ENCODE peak calls at places on chromosomes 4 and X, in six cellular contexts. L, K, A, H, T and Y are unnamed samples.

GRCh38 chrX:107571296-107571998 is 56.9 kb upstream of the PRPS1 start:
- DNase-seq in L (no peak), K (peak), A (no peak), H (no peak), T (no peak), Y (peak)

GRCh38 chr4:172982151-172982590 is 186.4 kb upstream of the GALNT7 start:
- DNase-seq in L (no peak), K (peak), A (no peak), H (no peak), T (no peak), Y (peak)

GRCh38 chr4:156496797-156497196 is 474.8 kb downstream of the PDGFC start:
- DNase-seq in L (no peak), K (peak), A (no peak), H (no peak), T (no peak), Y (no peak)

GRCh38 chr4:77481856-77482255 is 123.8 kb upstream of the CXCL13 start:
- DNase-seq in L (no peak), K (no peak), A (no peak), H (no peak), T (no peak), Y (peak)

GRCh38 chr4:168612435-168613139 is 115.7 kb downstream of the PALLD start:
- DNase-seq in L (no peak), K (peak), A (no peak), H (no peak), T (no peak), Y (peak)

GRCh38 chr4:169117591-169118081 is 107.6 kb upstream of the CBR4 start:
- DNase-seq in L (no peak), K (peak), A (no peak), H (no peak), T (no peak), Y (peak)

GRCh38 chr4:41119867-41120295 is 94.5 kb downstream of the APBB2 start:
- DNase-seq in L (no peak), K (no peak), A (no peak), H (no peak), T (no peak), Y (no peak)

GRCh38 chr4:101960431-101960830 is 169.9 kb downstream of the BANK1 start:
- DNase-seq in L (no peak), K (no peak), A (no peak), H (no peak), T (no peak), Y (no peak)

GRCh38 chr4:25012671-25013070 is 18.1 kb downstream of the LGI2 start:
- DNase-seq in L (no peak), K (no peak), A (no peak), H (no peak), T (no peak), Y (no peak)

GRCh38 chr4:14929669-14930068 is 72.6 kb upstream of the CPEB2 start:
- DNase-seq in L (no peak), K (no peak), A (no peak), H (no peak), T (no peak), Y (no peak)

GRCh38 chrX:117985241-117985640 is 131.4 kb downstream of the KLHL13 start:
- DNase-seq in L (no peak), K (no peak), A (no peak), H (no peak), T (no peak), Y (no peak)

GRCh38 chr4:171851295-171851694 is 38.1 kb downstream of the GALNTL6 start:
- DNase-seq in L (no peak), K (no peak), A (no peak), H (no peak), T (no peak), Y (no peak)

GRCh38 chrX:103330601-103331397 is 760 bp downstream of the TCEAL7 start:
- DNase-seq in L (peak), K (peak), A (no peak), H (no peak), T (no peak), Y (peak)

GRCh38 chrX:3280706-3281105 is 65.7 kb downstream of the MXRA5 start:
- DNase-seq in L (no peak), K (no peak), A (no peak), H (no peak), T (no peak), Y (no peak)

GRCh38 chr4:157121396-157121795 is 45.4 kb downstream of the GLRB start:
- DNase-seq in L (no peak), K (no peak), A (no peak), H (no peak), T (no peak), Y (no peak)

GRCh38 chr4:109969909-109970308 is 57.2 kb downstream of the EGF start:
- DNase-seq in L (no peak), K (no peak), A (no peak), H (no peak), T (no peak), Y (no peak)

GRCh38 chr4:105605493-105605892 is 53.1 kb downstream of the ARHGEF38 start:
- DNase-seq in L (no peak), K (peak), A (no peak), H (no peak), T (no peak), Y (peak)

GRCh38 chrX:150489359-150490015 is 78.9 kb upstream of the MTM1 start:
- DNase-seq in L (no peak), K (peak), A (no peak), H (no peak), T (no peak), Y (no peak)

DNA sequence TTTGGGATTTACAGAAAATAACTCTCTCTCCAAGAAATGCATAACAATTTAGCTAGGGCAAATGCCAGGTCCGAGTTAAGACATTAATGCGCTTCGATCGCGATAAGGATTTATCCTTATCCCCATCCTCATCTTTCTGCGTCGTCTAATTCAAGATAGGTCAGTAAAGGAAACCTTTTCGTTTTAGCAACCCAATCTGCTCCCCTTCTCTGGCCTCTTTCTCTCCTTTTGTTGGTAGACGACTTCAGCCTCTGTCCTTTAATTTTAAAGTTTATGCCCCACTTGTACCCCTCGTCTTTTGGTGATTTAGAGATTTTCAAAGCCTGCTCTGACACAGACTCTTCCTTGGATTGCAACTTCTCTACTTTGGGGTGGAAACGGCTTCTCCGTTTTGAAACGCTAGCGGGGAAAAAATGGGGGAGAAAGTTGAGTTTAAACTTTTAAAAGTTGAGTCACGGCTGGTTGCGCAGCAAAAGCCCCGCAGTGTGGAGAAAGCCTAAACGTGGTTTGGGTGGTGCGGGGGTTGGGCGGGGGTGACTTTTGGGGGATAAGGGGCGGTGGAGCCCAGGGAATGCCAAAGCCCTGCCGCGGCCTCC is 533 bp upstream of the FGF2 start:
- DNase-seq in L (no peak), K (peak), A (no peak), H (no peak), T (no peak), Y (peak)
- H3K4me3 ChIP-seq in L (no peak), K (peak), A (no peak), H (peak), T (peak), Y (peak)

DNA sequence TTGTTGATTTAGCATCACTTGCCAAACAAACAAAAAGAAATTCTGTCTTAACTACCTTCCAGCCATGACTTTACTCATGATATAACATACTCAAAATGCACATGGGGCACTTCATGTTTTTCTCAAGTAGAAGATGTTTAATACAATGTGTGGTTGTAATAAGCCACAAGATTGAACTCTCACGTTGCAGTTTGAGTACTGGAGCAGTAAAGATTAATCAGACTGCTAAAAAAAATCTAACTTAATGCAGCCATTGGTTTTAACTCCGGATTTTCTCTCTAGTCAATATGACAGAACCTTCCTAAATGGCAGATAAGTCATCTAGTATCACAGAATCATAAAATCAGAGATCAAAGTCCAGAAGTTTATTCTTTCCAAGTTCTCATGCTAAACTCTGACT is 117.9 kb downstream of the SH3KBP1 start:
- DNase-seq in L (no peak), K (no peak), A (no peak), H (no peak), T (no peak), Y (no peak)
- TF ChIP-seq CTCF in L (no peak), K (no peak), A (no peak), H (no peak), T (no peak), Y (no peak)

DNA sequence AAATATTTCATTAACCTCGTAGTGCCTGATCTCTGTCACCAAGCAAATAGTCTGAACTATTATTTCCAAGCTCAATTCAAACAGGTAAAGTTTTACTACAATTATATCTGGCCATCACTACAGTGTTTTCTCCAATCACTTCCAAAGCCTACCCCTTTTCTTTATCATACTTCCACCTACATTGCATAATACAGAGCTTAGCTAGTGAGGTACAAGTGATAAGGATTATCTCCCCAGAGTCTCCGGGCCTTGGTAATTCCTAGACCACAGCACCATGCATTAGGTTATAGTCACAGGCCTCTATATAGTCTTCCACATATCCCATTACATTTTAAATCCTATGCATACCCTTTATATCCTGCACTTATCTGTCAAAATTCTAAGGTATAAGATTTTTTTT is 154.2 kb downstream of the SNCA start:
- DNase-seq in L (no peak), K (no peak), A (no peak), H (no peak), T (no peak), Y (no peak)
- H3K4me3 ChIP-seq in L (no peak), K (no peak), A (no peak), H (peak), T (no peak), Y (no peak)

GRCh38 chrX:8237718-8238117 is 66.7 kb upstream of the VCX2 start:
- DNase-seq in L (no peak), K (no peak), A (no peak), H (no peak), T (no peak), Y (no peak)
- TF ChIP-seq CTCF in L (no peak), K (no peak), A (no peak), H (no peak), T (no peak), Y (no peak)

DNA sequence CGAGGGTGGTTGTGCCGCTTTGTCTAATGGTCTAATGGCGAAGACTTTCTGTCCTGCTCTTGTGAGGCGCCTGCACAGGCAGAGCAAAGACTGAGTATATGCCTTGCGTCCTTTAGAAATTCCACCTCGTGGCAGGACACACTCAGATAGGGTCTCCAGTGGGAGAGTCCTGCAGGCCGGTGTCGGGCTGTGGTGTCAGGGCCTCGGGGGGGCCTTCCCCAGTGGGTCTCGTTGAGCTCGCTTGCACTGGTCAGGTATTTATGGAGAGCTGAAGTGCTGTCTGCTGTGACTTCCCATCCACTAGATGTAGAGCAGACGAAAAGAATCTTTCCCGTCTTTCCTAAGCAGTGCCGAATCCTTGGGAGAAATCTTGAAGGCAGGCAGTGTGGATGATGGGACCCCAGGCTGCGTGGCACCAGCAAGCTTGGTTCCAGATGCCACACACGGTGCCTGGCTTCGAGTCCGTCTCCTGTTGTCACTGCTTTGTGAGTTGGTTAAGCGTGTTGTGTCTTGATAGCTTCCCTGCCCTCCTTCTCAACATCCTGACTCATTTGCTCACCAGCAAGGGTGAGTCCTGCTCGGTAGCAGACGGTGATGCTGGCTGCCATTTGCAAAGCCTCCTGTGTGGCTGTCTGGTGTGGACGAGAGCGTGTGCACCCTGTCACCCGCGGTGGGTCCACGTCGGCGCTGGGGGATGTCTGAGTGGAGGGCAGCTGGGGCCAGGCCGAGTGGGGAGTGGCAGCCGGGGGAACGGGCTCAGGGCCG is 20.5 kb downstream of the MAEA start:
- DNase-seq in L (peak), K (peak), A (no peak), H (no peak), T (peak), Y (no peak)
- H3K4me3 ChIP-seq in L (no peak), K (peak), A (peak), H (peak), T (peak), Y (peak)

GRCh38 chrX:115940888-115941332 is 229.6 kb upstream of the AGTR2 start:
- DNase-seq in L (no peak), K (peak), A (peak), H (peak), T (no peak), Y (peak)
- TF ChIP-seq CTCF in L (peak), K (no peak), A (peak), H (peak), T (peak), Y (no peak)